ENCODE peak calls at places on chromosomes 4 and X, in six cellular contexts. One of them, this sample, is unnamed.

GRCh38 chr4:169144061-169144600 is 126.6 kb downstream of the SH3RF1 start:
- DNase-seq in mesenchymal stem cell: no peak
- DNase-seq in trophoblast cell: no peak
- DNase-seq in H9: no peak
- DNase-seq in IMR-90: no peak
- DNase-seq in H1: no peak
- DNase-seq in this sample: no peak

GRCh38 chrX:4622768-4623167 is 909.3 kb upstream of the PRKX start:
- DNase-seq in mesenchymal stem cell: no peak
- DNase-seq in IMR-90: no peak
- DNase-seq in H9: no peak
- DNase-seq in H1: no peak
- DNase-seq in trophoblast cell: no peak
- DNase-seq in this sample: no peak

GRCh38 chr4:111475696-111476095 is 669.6 kb upstream of the FAM241A start:
- DNase-seq in H9: no peak
- DNase-seq in IMR-90: no peak
- DNase-seq in trophoblast cell: no peak
- DNase-seq in mesenchymal stem cell: no peak
- DNase-seq in H1: no peak
- DNase-seq in this sample: no peak

GRCh38 chrX:107542500-107542899 is 85.8 kb upstream of the PRPS1 start:
- DNase-seq in IMR-90: peak
- DNase-seq in trophoblast cell: peak
- DNase-seq in H1: no peak
- DNase-seq in H9: peak
- DNase-seq in mesenchymal stem cell: peak
- DNase-seq in this sample: no peak

GRCh38 chr4:87978656-87979055 is 3.1 kb downstream of the SPP1 start:
- DNase-seq in IMR-90: peak
- DNase-seq in trophoblast cell: peak
- DNase-seq in mesenchymal stem cell: peak
- DNase-seq in H9: no peak
- DNase-seq in H1: no peak
- DNase-seq in this sample: no peak

GRCh38 chr4:22614114-22614513 is 78.6 kb upstream of the GBA3 start:
- DNase-seq in trophoblast cell: no peak
- DNase-seq in H1: no peak
- DNase-seq in mesenchymal stem cell: no peak
- DNase-seq in H9: no peak
- DNase-seq in IMR-90: no peak
- DNase-seq in this sample: no peak

GRCh38 chr4:11640584-11640983 is 211.9 kb upstream of the HS3ST1 start:
- DNase-seq in mesenchymal stem cell: no peak
- DNase-seq in H9: no peak
- DNase-seq in H1: no peak
- DNase-seq in trophoblast cell: no peak
- DNase-seq in IMR-90: no peak
- DNase-seq in this sample: no peak

GRCh38 chrX:39201305-39201990 is 400.2 kb downstream of the MID1IP1 start:
- DNase-seq in IMR-90: no peak
- DNase-seq in trophoblast cell: peak
- DNase-seq in H1: no peak
- DNase-seq in H9: no peak
- DNase-seq in mesenchymal stem cell: peak
- DNase-seq in this sample: no peak

GRCh38 chrX:120790118-120790517 is 85.5 kb downstream of the CT47B1 start:
- DNase-seq in trophoblast cell: peak
- DNase-seq in H9: peak
- DNase-seq in mesenchymal stem cell: peak
- DNase-seq in H1: no peak
- DNase-seq in IMR-90: peak
- DNase-seq in this sample: peak

GRCh38 chr4:120509719-120510118 is 412.8 kb downstream of the PRDM5 start:
- DNase-seq in trophoblast cell: no peak
- DNase-seq in H9: no peak
- DNase-seq in IMR-90: no peak
- DNase-seq in H1: no peak
- DNase-seq in mesenchymal stem cell: no peak
- DNase-seq in this sample: no peak

GRCh38 chr4:100982345-100982744 is 365.0 kb downstream of the PPP3CA start:
- DNase-seq in mesenchymal stem cell: peak
- DNase-seq in trophoblast cell: no peak
- DNase-seq in IMR-90: no peak
- DNase-seq in H9: no peak
- DNase-seq in H1: no peak
- DNase-seq in this sample: no peak

GRCh38 chrX:135421932-135422809 is at the start of gene SMIM10L2A:
- DNase-seq in H9: no peak
- DNase-seq in mesenchymal stem cell: no peak
- DNase-seq in IMR-90: no peak
- DNase-seq in trophoblast cell: no peak
- DNase-seq in H1: peak
- DNase-seq in this sample: no peak

GRCh38 chr4:135365065-135365464 is 1163.5 kb upstream of the PABPC4L start:
- DNase-seq in mesenchymal stem cell: peak
- DNase-seq in IMR-90: peak
- DNase-seq in H9: no peak
- DNase-seq in H1: no peak
- DNase-seq in trophoblast cell: no peak
- DNase-seq in this sample: no peak

GRCh38 chrX:44432641-44433040 is 89.2 kb upstream of the EFHC2 start:
- DNase-seq in trophoblast cell: no peak
- DNase-seq in H9: no peak
- DNase-seq in H1: no peak
- DNase-seq in mesenchymal stem cell: peak
- DNase-seq in IMR-90: peak
- DNase-seq in this sample: peak

GRCh38 chr4:22500128-22500611 is 15.7 kb downstream of the ADGRA3 start:
- DNase-seq in mesenchymal stem cell: no peak
- DNase-seq in IMR-90: no peak
- DNase-seq in H1: no peak
- DNase-seq in trophoblast cell: peak
- DNase-seq in H9: no peak
- DNase-seq in this sample: no peak

GRCh38 chr4:145808848-145809512 is 129.0 kb downstream of the C4orf51 start:
- DNase-seq in H1: no peak
- DNase-seq in IMR-90: no peak
- DNase-seq in H9: no peak
- DNase-seq in mesenchymal stem cell: no peak
- DNase-seq in trophoblast cell: no peak
- DNase-seq in this sample: no peak

GRCh38 chr4:158667651-158668198 is 4.0 kb downstream of the C4orf46 start:
- DNase-seq in trophoblast cell: peak
- DNase-seq in H1: no peak
- DNase-seq in IMR-90: peak
- DNase-seq in H9: no peak
- DNase-seq in mesenchymal stem cell: peak
- DNase-seq in this sample: no peak

GRCh38 chrX:151973851-151974335 is 583 bp downstream of the GABRE start:
- DNase-seq in H1: no peak
- DNase-seq in trophoblast cell: no peak
- DNase-seq in mesenchymal stem cell: peak
- DNase-seq in H9: peak
- DNase-seq in IMR-90: no peak
- DNase-seq in this sample: no peak

GRCh38 chrX:11437642-11438379 is 144.6 kb downstream of the AMELX start:
- DNase-seq in H1: no peak
- DNase-seq in mesenchymal stem cell: peak
- DNase-seq in IMR-90: peak
- DNase-seq in H9: no peak
- DNase-seq in trophoblast cell: no peak
- DNase-seq in this sample: no peak

GRCh38 chr4:148166132-148166531 is 276.1 kb downstream of the NR3C2 start:
- DNase-seq in IMR-90: no peak
- DNase-seq in H9: no peak
- DNase-seq in trophoblast cell: peak
- DNase-seq in H1: no peak
- DNase-seq in mesenchymal stem cell: no peak
- DNase-seq in this sample: no peak

GRCh38 chrX:124216396-124217124 is 115.9 kb upstream of the TEX13D start:
- DNase-seq in H1: no peak
- DNase-seq in IMR-90: no peak
- DNase-seq in H9: peak
- DNase-seq in mesenchymal stem cell: no peak
- DNase-seq in trophoblast cell: no peak
- DNase-seq in this sample: no peak

GRCh38 chr4:2337896-2338295 is 76.0 kb upstream of the MXD4 start:
- DNase-seq in H1: no peak
- DNase-seq in IMR-90: no peak
- DNase-seq in trophoblast cell: no peak
- DNase-seq in mesenchymal stem cell: no peak
- DNase-seq in H9: peak
- DNase-seq in this sample: no peak

GRCh38 chr4:110198472-110199419 is at the start of gene ELOVL6:
- DNase-seq in H1: peak
- DNase-seq in mesenchymal stem cell: peak
- DNase-seq in IMR-90: peak
- DNase-seq in trophoblast cell: peak
- DNase-seq in H9: peak
- DNase-seq in this sample: peak

GRCh38 chrX:96685205-96686099 is 810 bp downstream of the DIAPH2 start:
- DNase-seq in H9: peak
- DNase-seq in mesenchymal stem cell: peak
- DNase-seq in trophoblast cell: peak
- DNase-seq in IMR-90: peak
- DNase-seq in H1: peak
- DNase-seq in this sample: no peak
- H3K23ac ChIP-seq in H9: no peak
- H3K23ac ChIP-seq in mesenchymal stem cell: no peak
- H3K23ac ChIP-seq in trophoblast cell: no peak
- H3K23ac ChIP-seq in IMR-90: peak
- H3K23ac ChIP-seq in H1: no peak
- H3K23ac ChIP-seq in this sample: no peak

DNA sequence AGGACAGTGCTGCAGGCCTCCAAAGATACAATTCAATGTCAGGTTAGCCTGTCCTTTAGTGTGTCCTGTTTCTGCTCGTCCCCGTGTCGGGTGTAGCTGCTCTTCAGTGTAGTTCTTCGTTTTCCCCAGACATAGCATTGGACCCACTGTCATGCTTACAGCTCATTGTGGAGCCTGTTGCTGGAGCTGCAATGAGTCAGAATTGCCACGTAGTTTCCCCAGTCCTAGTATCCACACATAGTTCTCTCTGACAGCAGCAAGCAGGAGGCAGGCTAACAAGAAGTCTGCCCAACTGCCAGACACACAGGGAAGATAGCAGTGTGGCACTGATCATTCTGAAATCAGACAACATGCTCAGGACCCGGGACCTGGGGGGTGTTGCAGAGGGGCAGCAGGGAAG is 49.2 kb downstream of the MOSPD2 start:
- DNase-seq in trophoblast cell: peak
- DNase-seq in mesenchymal stem cell: peak
- DNase-seq in H9: no peak
- DNase-seq in IMR-90: peak
- DNase-seq in H1: no peak
- DNase-seq in this sample: no peak
- H2BK120ac ChIP-seq in trophoblast cell: no peak
- H2BK120ac ChIP-seq in mesenchymal stem cell: no peak
- H2BK120ac ChIP-seq in H9: no peak
- H2BK120ac ChIP-seq in IMR-90: peak
- H2BK120ac ChIP-seq in H1: no peak
- H2BK120ac ChIP-seq in this sample: no peak

DNA sequence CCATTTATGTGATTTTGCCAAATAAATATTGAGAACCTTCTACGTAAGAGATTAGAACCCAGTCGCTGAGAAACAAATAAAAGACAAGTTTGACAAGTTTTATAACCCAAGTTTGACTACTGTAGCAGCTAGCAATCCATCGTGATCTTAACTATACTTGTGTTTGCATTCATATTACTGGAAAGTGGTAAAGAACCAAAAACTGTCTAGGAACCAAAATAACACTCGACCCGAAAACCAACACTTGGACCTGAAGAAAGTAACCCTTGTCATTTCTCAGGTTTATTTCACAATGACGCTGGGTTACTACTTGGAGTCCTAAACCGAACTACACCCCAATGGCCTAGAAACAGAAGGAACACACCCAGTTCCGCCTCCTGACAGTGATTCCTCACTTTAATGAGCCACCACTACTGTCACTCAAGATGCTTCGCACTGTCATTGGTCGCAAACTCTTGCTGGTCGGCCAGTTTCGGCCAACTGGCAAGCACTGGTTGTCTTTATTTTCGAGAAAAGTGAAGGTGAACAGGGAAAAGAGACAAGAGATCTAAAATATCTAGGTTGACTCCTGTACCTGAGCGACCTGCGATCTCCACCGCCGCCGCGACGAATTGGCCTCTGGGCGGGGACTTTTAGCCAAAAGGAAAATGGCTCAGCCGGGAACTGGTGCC is 496 bp downstream of the FBXO8 start:
- DNase-seq in H1: peak
- DNase-seq in IMR-90: peak
- DNase-seq in mesenchymal stem cell: peak
- DNase-seq in trophoblast cell: peak
- DNase-seq in H9: peak
- DNase-seq in this sample: peak
- H3K14ac ChIP-seq in H1: no peak
- H3K14ac ChIP-seq in IMR-90: peak
- H3K14ac ChIP-seq in mesenchymal stem cell: no peak
- H3K14ac ChIP-seq in trophoblast cell: peak
- H3K14ac ChIP-seq in H9: no peak
- H3K14ac ChIP-seq in this sample: no peak

GRCh38 chr4:123396294-123397275 is at the start of gene SPRY1:
- DNase-seq in mesenchymal stem cell: peak
- DNase-seq in H9: peak
- DNase-seq in H1: peak
- DNase-seq in IMR-90: peak
- DNase-seq in trophoblast cell: peak
- DNase-seq in this sample: peak
- H3K23ac ChIP-seq in mesenchymal stem cell: no peak
- H3K23ac ChIP-seq in H9: no peak
- H3K23ac ChIP-seq in H1: no peak
- H3K23ac ChIP-seq in IMR-90: peak
- H3K23ac ChIP-seq in trophoblast cell: no peak
- H3K23ac ChIP-seq in this sample: peak

GRCh38 chrX:84188320-84188834 is 378 bp upstream of the RPS6KA6 start:
- DNase-seq in trophoblast cell: peak
- DNase-seq in H1: peak
- DNase-seq in IMR-90: peak
- DNase-seq in H9: peak
- DNase-seq in mesenchymal stem cell: peak
- DNase-seq in this sample: no peak
- H2BK120ac ChIP-seq in trophoblast cell: no peak
- H2BK120ac ChIP-seq in H1: no peak
- H2BK120ac ChIP-seq in IMR-90: no peak
- H2BK120ac ChIP-seq in H9: no peak
- H2BK120ac ChIP-seq in mesenchymal stem cell: no peak
- H2BK120ac ChIP-seq in this sample: no peak

DNA sequence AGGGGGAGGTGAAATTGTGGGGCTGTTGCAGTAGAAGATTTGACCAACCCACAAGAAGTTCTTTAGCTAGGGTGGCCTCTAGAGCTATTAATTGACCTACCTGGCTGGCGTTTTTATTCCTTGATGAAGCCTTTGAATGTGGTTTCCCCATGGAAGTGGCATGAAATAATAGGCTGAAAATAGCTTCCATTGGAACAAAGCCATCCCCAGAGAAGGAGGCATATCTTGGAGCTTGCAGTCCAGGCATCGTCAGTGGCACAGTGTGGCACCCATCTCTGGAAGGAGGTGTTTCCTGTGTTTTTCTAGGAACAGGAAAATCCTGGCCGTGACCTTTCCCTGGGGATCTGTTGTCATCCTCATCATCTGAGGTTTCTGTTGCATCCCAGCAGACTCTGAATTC is 96.3 kb upstream of the WDR1 start:
- DNase-seq in mesenchymal stem cell: no peak
- DNase-seq in IMR-90: no peak
- DNase-seq in H1: no peak
- DNase-seq in trophoblast cell: no peak
- DNase-seq in H9: no peak
- DNase-seq in this sample: no peak
- H3K14ac ChIP-seq in mesenchymal stem cell: no peak
- H3K14ac ChIP-seq in IMR-90: no peak
- H3K14ac ChIP-seq in H1: no peak
- H3K14ac ChIP-seq in trophoblast cell: no peak
- H3K14ac ChIP-seq in H9: no peak
- H3K14ac ChIP-seq in this sample: no peak

This sample was measured in neuronal stem cell.